ENCODE peak calls at places on chromosomes 11 and 22, in six cellular contexts. A is SK-N-SH, V is OCI-LY7, K is MM.1S, M is GM23338, Z is PC-9. S is an unnamed sample.

GRCh38 chr11:63907063-63907462 is 9.9 kb downstream of the RCOR2 start:
- DNase-seq in A (peak; percentile 41), V (no peak), K (no peak), M (no peak), Z (no peak), S (no peak)

GRCh38 chr11:134120921-134121526 is 52.2 kb downstream of the JAM3 start:
- DNase-seq in A (peak; percentile 61), V (no peak), K (no peak), M (no peak), Z (no peak), S (no peak)

GRCh38 chr11:35391922-35392813 is 27.2 kb downstream of the SLC1A2 start:
- DNase-seq in A (peak; percentile 84), V (peak; percentile 70), K (peak; percentile 45), M (peak; percentile 90), Z (peak; percentile 90), S (peak; percentile 89)

GRCh38 chr11:14904745-14905103 is 12.7 kb upstream of the CYP2R1 start:
- DNase-seq in A (no peak), V (peak; percentile 61), K (peak; percentile 79), M (peak; percentile 87), Z (no peak), S (peak; percentile 68)

GRCh38 chr11:84906995-84907394 is 720.1 kb downstream of the DLG2 start:
- DNase-seq in A (no peak), V (no peak), K (no peak), M (no peak), Z (no peak), S (no peak)

GRCh38 chr22:37887610-37888378 is 18.3 kb upstream of the MICALL1 start:
- DNase-seq in A (no peak), V (no peak), K (no peak), M (peak; percentile 55), Z (peak; percentile 100), S (no peak)

GRCh38 chr22:24432059-24432853 is 4.9 kb downstream of the ADORA2A start:
- DNase-seq in A (peak; percentile 67), V (peak; percentile 72), K (no peak), M (no peak), Z (no peak), S (peak; percentile 46)

GRCh38 chr11:116062526-116063171 is 558.4 kb upstream of the CADM1 start:
- DNase-seq in A (peak; percentile 55), V (peak; percentile 28), K (no peak), M (no peak), Z (no peak), S (peak; percentile 33)

GRCh38 chr22:28051787-28052356 is 132.8 kb upstream of the PITPNB start:
- DNase-seq in A (peak; percentile 44), V (peak; percentile 29), K (no peak), M (peak; percentile 83), Z (no peak), S (peak; percentile 79)

GRCh38 chr22:30503551-30503950 is 1.9 kb downstream of the SEC14L4 start:
- DNase-seq in A (no peak), V (no peak), K (no peak), M (no peak), Z (no peak), S (no peak)

GRCh38 chr11:78801161-78801884 is 226.7 kb upstream of the NARS2 start:
- DNase-seq in A (no peak), V (no peak), K (no peak), M (no peak), Z (peak; percentile 63), S (peak; percentile 75)

GRCh38 chr22:38843201-38843715 is 570 bp downstream of the NPTXR start:
- DNase-seq in A (peak; percentile 84), V (no peak), K (no peak), M (peak; percentile 73), Z (peak; percentile 64), S (peak; percentile 92)

GRCh38 chr22:27799334-27800249 is 2.0 kb downstream of the MN1 start:
- DNase-seq in A (peak; percentile 55), V (no peak), K (no peak), M (no peak), Z (no peak), S (no peak)

GRCh38 chr22:16975155-16975885 is 32.7 kb downstream of the GAB4 start:
- DNase-seq in A (no peak), V (peak; percentile 64), K (no peak), M (no peak), Z (no peak), S (no peak)

GRCh38 chr11:107252429-107253161 is 205.0 kb downstream of the CWF19L2 start:
- DNase-seq in A (no peak), V (no peak), K (peak; percentile 63), M (no peak), Z (no peak), S (no peak)

GRCh38 chr22:39914584-39914983 is 13.7 kb downstream of the GRAP2 start:
- DNase-seq in A (no peak), V (no peak), K (no peak), M (no peak), Z (no peak), S (no peak)

GRCh38 chr11:122267602-122268001 is 151.6 kb upstream of the BLID start:
- DNase-seq in A (peak; percentile 21), V (no peak), K (no peak), M (peak; percentile 17), Z (no peak), S (no peak)

GRCh38 chr22:38335077-38335476 is 17.8 kb upstream of the CSNK1E start:
- DNase-seq in A (no peak), V (no peak), K (no peak), M (no peak), Z (peak; percentile 61), S (no peak)

GRCh38 chr11:67422894-67423293 is 5.4 kb upstream of the RPS6KB2 start:
- DNase-seq in A (no peak), V (no peak), K (no peak), M (peak; percentile 38), Z (peak; percentile 81), S (peak; percentile 67)

GRCh38 chr11:1937616-1938342 is 9.4 kb upstream of the MRPL23 start:
- DNase-seq in A (peak; percentile 25), V (no peak), K (no peak), M (no peak), Z (no peak), S (no peak)

GRCh38 chr11:27339940-27340339 is 23.1 kb downstream of the CCDC34 start:
- DNase-seq in A (no peak), V (no peak), K (no peak), M (no peak), Z (no peak), S (no peak)

GRCh38 chr11:11993814-11994213 is 14.6 kb downstream of the DKK3 start:
- DNase-seq in A (peak; percentile 70), V (no peak), K (no peak), M (no peak), Z (peak; percentile 78), S (peak; percentile 74)

GRCh38 chr22:47303161-47303890 is 540.9 kb downstream of the TBC1D22A start:
- DNase-seq in A (no peak), V (no peak), K (no peak), M (no peak), Z (no peak), S (no peak)

GRCh38 chr11:77981346-77981947 is 13.0 kb downstream of the INTS4 start:
- DNase-seq in A (no peak), V (no peak), K (no peak), M (no peak), Z (no peak), S (no peak)

GRCh38 chr22:32527756-32528155 is 53.1 kb downstream of the FBXO7 start:
- DNase-seq in A (no peak), V (no peak), K (no peak), M (no peak), Z (peak; percentile 4), S (no peak)

GRCh38 chr11:1041149-1041467 is 4.6 kb upstream of the MUC6 start:
- DNase-seq in A (no peak), V (no peak), K (no peak), M (no peak), Z (no peak), S (no peak)

GRCh38 chr11:46611526-46612304 is 5.3 kb downstream of the HARBI1 start:
- DNase-seq in A (no peak), V (no peak), K (no peak), M (no peak), Z (no peak), S (no peak)

GRCh38 chr11:102749101-102749725 is 24.5 kb upstream of the MMP8 start:
- DNase-seq in A (no peak), V (no peak), K (no peak), M (no peak), Z (no peak), S (no peak)

GRCh38 chr22:38414009-38414395 is 41.0 kb downstream of the KCNJ4 start:
- DNase-seq in A (no peak), V (no peak), K (no peak), M (no peak), Z (peak; percentile 33), S (no peak)

GRCh38 chr11:120223793-120224192 is 13.0 kb downstream of the OAF start:
- DNase-seq in A (no peak), V (no peak), K (no peak), M (no peak), Z (no peak), S (no peak)
- H3K9me2 ChIP-seq in A (no peaks in the 10 kb centered on the region), V (no peaks in the 10 kb centered on the region), K (no peaks in the 10 kb centered on the region), M (no peaks in the 10 kb centered on the region), Z (no peaks in the 10 kb centered on the region), S (no peaks in the 10 kb centered on the region)

GRCh38 chr11:25529572-25529971 is 802.4 kb upstream of the ANO3 start:
- DNase-seq in A (no peak), V (no peak), K (no peak), M (no peak), Z (no peak), S (no peak)
- H3K9me2 ChIP-seq in A (no peaks in the 10 kb centered on the region), V (no peaks in the 10 kb centered on the region), K (no peaks in the 10 kb centered on the region), M (no peaks in the 10 kb centered on the region), Z (no peaks in the 10 kb centered on the region), S (no peaks in the 10 kb centered on the region)

DNA sequence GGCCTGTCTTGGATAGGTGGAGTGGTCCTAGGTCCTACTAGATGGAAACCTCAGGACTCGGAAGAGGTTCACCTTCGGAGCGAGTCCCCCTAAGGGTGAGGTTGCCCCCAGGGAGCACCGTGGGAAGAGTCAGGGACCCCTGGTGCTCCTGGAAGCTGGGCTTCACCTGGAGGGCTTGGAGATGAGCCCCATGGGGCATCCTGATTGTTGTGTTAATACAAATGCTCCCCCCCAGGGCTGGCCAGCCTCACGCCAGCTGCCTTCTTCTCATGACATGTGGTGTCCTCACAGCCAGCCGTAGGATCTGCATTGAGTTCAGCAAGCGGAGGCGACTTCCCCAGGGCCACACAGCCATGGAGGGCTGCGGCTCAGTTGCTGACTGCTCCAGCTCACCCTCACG is 1487.5 kb downstream of the BRD1 start:
- DNase-seq in A (no peak), V (no peak), K (no peak), M (no peak), Z (no peak), S (no peak)
- H3K9me2 ChIP-seq in A (no peaks in the 10 kb centered on the region), V (no peaks in the 10 kb centered on the region), K (no peaks in the 10 kb centered on the region), M (no peaks in the 10 kb centered on the region), Z (no peaks in the 10 kb centered on the region), S (no peaks in the 10 kb centered on the region)

GRCh38 chr11:61109671-61110070 is 7.4 kb downstream of the CD5 start:
- DNase-seq in A (no peak), V (no peak), K (no peak), M (no peak), Z (no peak), S (no peak)

GRCh38 chr11:61106906-61107470 is 4.7 kb downstream of the CD5 start:
- DNase-seq in A (no peak), V (no peak), K (no peak), M (no peak), Z (no peak), S (no peak)

GRCh38 chr11:61106296-61106695 is 4.0 kb downstream of the CD5 start:
- DNase-seq in A (no peak), V (no peak), K (no peak), M (no peak), Z (no peak), S (no peak)

GRCh38 chr11:61108847-61109585 is 6.7 kb downstream of the CD5 start:
- DNase-seq in A (no peak), V (no peak), K (no peak), M (no peak), Z (no peak), S (no peak)

GRCh38 chr11:61107888-61108287 is 5.6 kb downstream of the CD5 start:
- DNase-seq in A (no peak), V (no peak), K (no peak), M (no peak), Z (no peak), S (no peak)
- H3K9me2 ChIP-seq in A (no peaks in the 10 kb centered on the region), V (no peaks in the 10 kb centered on the region), K (no peaks in the 10 kb centered on the region), M (no peaks in the 10 kb centered on the region), Z (no peaks in the 10 kb centered on the region), S (no peaks in the 10 kb centered on the region)